ENCODE peak calls at places on chromosome 3, in eight cellular contexts. F, J, D, T, K, P, X and E are unnamed samples.

GRCh38 chr3:66394261-66395249 is 106.3 kb downstream of the LRIG1 start:
- DNase-seq in P (no peak), F (peak), T (no peak), K (no peak), X (no peak), J (no peak), D (peak), E (no peak)

GRCh38 chr3:172659246-172660002 is 51.4 kb downstream of the NCEH1 start:
- DNase-seq in D (peak), P (no peak), J (no peak), X (no peak), F (no peak), K (no peak), T (no peak), E (no peak)

GRCh38 chr3:56923546-56924224 is 121.9 kb upstream of the ARHGEF3 start:
- DNase-seq in F (peak), X (no peak), P (no peak), T (peak), K (peak), J (peak), D (peak), E (peak)

GRCh38 chr3:94285874-94286273 is 223.0 kb downstream of the NSUN3 start:
- DNase-seq in F (peak), P (no peak), D (no peak), X (no peak), T (peak), J (no peak), K (peak), E (no peak)

GRCh38 chr3:99472385-99472784 is 166.0 kb upstream of the COL8A1 start:
- DNase-seq in P (no peak), T (no peak), J (no peak), F (no peak), K (no peak), D (no peak), X (no peak), E (no peak)

GRCh38 chr3:148054999-148055398 is 642.7 kb upstream of the AGTR1 start:
- DNase-seq in T (no peak), X (no peak), D (no peak), P (no peak), F (no peak), K (no peak), J (no peak), E (no peak)

GRCh38 chr3:159273070-159273469 is 471.2 kb downstream of the MFSD1 start:
- DNase-seq in P (no peak), K (no peak), F (no peak), J (no peak), X (no peak), T (no peak), D (no peak), E (no peak)

GRCh38 chr3:69433016-69433937 is 47.4 kb upstream of the FRMD4B start:
- DNase-seq in X (peak), T (no peak), D (peak), F (peak), P (no peak), J (no peak), K (no peak), E (no peak)

GRCh38 chr3:154184582-154184981 is 63.4 kb downstream of the ARHGEF26 start:
- DNase-seq in F (no peak), J (no peak), X (no peak), T (no peak), P (no peak), K (no peak), D (no peak), E (no peak)

GRCh38 chr3:184368804-184369183 is 7.3 kb downstream of the POLR2H start:
- DNase-seq in X (no peak), P (no peak), J (no peak), D (no peak), F (peak), K (no peak), T (no peak), E (no peak)

GRCh38 chr3:16338999-16339398 is 74.0 kb downstream of the OXNAD1 start:
- DNase-seq in F (peak), J (no peak), T (peak), P (no peak), X (no peak), K (peak), D (peak), E (no peak)

GRCh38 chr3:114770874-114771273 is 376.2 kb downstream of the ZBTB20 start:
- DNase-seq in K (no peak), D (peak), P (no peak), F (peak), J (no peak), T (peak), X (no peak), E (no peak)
- H3K27ac ChIP-seq in K (no peak), D (no peak), P (no peak), F (no peak), J (no peak), T (no peak), X (no peak), E (no peak)

GRCh38 chr3:175381685-175382084 is 522.6 kb downstream of the NAALADL2 start:
- DNase-seq in D (no peak), T (no peak), K (no peak), J (no peak), F (no peak), X (no peak), P (no peak), E (no peak)

GRCh38 chr3:175383813-175384212 is 524.7 kb downstream of the NAALADL2 start:
- DNase-seq in T (no peak), F (no peak), J (no peak), D (no peak), X (no peak), K (no peak), P (no peak), E (no peak)

GRCh38 chr3:175383366-175383765 is 524.2 kb downstream of the NAALADL2 start:
- DNase-seq in T (no peak), P (no peak), J (no peak), K (no peak), F (peak), X (no peak), D (no peak), E (no peak)

GRCh38 chr3:175374705-175375104 is 515.6 kb downstream of the NAALADL2 start:
- DNase-seq in X (no peak), D (no peak), T (no peak), J (no peak), K (no peak), F (no peak), P (no peak), E (no peak)

GRCh38 chr3:175378348-175378747 is 519.2 kb downstream of the NAALADL2 start:
- DNase-seq in K (no peak), D (no peak), X (peak), F (no peak), J (no peak), P (no peak), T (no peak), E (no peak)
- H3K27ac ChIP-seq in K (no peak), D (no peak), X (peak), F (no peak), J (no peak), P (no peak), T (no peak), E (no peak)

DNA sequence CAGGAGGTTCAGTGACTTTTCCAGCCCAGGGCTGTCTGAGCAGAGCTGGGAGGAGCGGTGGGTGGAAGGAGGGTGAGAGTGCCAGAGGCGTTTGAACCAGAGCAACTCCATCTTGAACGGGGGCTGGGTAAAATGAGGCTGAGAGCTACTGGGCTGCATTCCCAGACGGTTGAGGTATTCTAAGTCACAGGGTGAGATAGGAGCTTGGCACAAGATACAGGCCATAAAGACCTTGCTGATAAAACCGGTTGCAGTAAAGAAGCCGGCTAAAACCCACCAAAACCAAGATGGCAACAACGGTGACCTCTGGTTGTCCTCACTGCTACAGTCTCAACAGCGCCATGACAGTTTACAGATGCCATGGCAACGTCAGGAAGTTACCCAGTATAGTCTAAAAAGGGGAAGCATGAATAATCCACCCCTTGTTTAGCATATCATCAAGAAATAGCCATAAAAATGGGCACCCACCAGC is 60.2 kb downstream of the ABTB1 start:
- DNase-seq in F (no peak), D (no peak), J (peak), T (no peak), P (no peak), K (no peak), X (no peak), E (no peak)
- H3K27ac ChIP-seq in F (no peak), D (no peak), J (peak), T (no peak), P (no peak), K (no peak), X (no peak), E (no peak)

GRCh38 chr3:149812606-149813366 is at the start of gene RNF13:
- DNase-seq in P (peak), K (peak), F (peak), T (peak), D (peak), X (peak), J (peak), E (peak)
- H3K27ac ChIP-seq in P (peak), K (peak), F (peak), T (peak), D (peak), X (peak), J (peak), E (peak)

GRCh38 chr3:52248165-52248541 is 2.6 kb downstream of the PPM1M start:
- DNase-seq in K (no peak), P (no peak), D (no peak), T (no peak), J (no peak), F (no peak), X (no peak), E (no peak)

GRCh38 chr3:52247455-52248164 is 2.1 kb downstream of the PPM1M start:
- DNase-seq in K (no peak), T (no peak), F (no peak), D (no peak), J (no peak), P (no peak), X (no peak), E (no peak)

GRCh38 chr3:52246264-52246620 is 683 bp downstream of the PPM1M start:
- DNase-seq in J (no peak), D (no peak), F (no peak), K (no peak), P (no peak), X (no peak), T (no peak), E (no peak)

GRCh38 chr3:52245322-52246263 is at the start of gene PPM1M:
- DNase-seq in K (peak), X (peak), J (no peak), F (peak), P (peak), D (peak), T (peak), E (peak)

DNA sequence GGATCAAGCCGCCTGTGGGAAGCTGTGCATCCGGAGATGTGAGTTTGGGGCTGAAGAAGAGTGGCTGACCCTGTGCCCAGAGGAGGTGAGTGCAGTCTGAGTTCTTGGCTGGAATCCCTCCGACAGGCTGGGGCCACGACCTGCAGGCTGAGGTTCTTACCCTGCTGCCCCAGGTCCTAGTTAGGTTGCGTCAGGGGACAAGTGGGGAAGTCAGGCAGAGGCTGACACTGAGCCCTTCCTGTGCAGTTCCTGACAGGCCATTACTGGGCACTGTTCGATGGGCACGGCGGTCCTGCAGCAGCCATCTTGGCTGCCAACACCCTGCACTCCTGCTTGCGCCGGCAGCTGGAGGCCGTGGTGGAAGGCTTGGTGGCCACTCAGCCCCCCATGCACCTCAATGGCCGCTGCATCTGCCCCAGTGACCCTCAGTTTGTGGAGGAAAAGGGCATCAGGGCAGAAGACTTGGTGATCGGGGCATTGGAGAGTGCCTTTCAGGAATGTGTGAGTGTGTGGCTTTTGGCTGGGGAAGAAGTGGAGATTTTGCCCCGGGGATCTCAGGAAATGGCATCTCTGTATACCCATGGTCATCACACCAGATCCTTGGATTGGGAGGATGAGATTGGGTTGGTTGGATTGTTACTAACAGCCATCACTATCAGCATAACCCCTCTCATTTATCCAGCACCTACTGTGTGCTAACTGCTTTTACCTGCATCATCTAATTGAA is 1.3 kb downstream of the PPM1M start:
- DNase-seq in K (no peak), J (no peak), D (no peak), T (no peak), P (no peak), X (no peak), F (no peak), E (no peak)
- H3K27ac ChIP-seq in K (peak), J (no peak), D (no peak), T (no peak), P (no peak), X (no peak), F (no peak), E (peak)

GRCh38 chr3:139674585-139675260 is 3.0 kb downstream of the NMNAT3 start:
- DNase-seq in F (no peak), K (no peak), X (no peak), J (no peak), D (no peak), T (peak), P (no peak), E (no peak)

GRCh38 chr3:139677341-139678155 is at the start of gene NMNAT3:
- DNase-seq in K (peak), D (peak), T (peak), J (peak), P (peak), F (peak), X (peak), E (peak)

GRCh38 chr3:139679218-139679617 is 1.4 kb upstream of the NMNAT3 start:
- DNase-seq in J (no peak), X (no peak), F (no peak), K (no peak), T (no peak), D (no peak), P (no peak), E (no peak)

GRCh38 chr3:139675327-139675726 is 2.4 kb downstream of the NMNAT3 start:
- DNase-seq in T (no peak), D (no peak), P (no peak), K (no peak), X (no peak), J (no peak), F (no peak), E (no peak)

DNA sequence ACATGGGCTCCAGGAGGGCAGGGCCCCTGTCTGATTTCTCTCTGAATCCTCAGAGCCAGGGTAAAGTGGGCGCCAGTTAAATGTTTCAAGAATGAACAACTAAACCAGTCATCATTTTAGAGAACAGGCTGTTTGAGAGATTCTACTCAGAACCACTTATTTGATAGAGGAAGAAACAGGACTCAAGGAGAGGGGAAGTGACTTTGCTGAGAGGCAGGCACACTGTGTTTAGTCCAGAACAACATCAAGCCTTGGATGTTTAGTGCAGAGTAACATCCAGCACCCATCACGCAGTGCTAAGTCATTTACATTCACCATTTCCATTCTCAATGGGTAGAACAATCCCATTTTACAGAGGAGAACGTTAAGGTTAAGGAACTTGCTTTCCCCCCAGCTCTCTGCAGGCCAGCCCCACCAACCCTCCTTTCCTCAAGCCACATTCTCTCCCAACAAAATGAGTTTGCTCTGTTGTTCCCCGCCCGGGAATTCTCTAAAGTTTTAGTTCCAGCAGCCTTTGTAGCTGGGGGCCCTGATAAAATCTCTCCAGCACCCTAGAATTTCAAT is 1.1 kb downstream of the NMNAT3 start:
- DNase-seq in J (no peak), F (no peak), K (no peak), P (no peak), D (no peak), X (no peak), T (no peak), E (no peak)
- H3K27ac ChIP-seq in J (no peak), F (no peak), K (no peak), P (no peak), D (no peak), X (peak), T (no peak), E (no peak)

DNA sequence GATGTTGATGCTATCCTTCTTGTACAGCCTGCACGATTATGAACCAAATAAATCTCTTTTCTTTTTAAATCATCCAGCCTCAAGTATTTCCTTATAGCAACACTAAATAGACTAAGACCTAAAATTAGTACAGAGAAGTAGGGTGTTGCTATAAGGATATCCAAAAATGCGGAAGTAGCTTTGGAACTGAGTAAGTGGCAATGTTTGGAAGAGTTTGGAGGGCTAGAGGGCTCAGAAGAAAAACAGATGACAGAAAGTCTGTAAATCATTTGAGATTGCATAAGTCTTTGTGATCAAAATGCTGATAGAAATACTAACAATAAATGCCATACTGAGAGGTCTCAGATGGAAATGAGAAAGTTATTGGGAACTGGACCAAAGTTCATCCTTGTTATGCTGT is 894.9 kb downstream of the DIPK2A start:
- DNase-seq in P (no peak), K (no peak), D (peak), T (no peak), X (no peak), F (no peak), J (no peak), E (no peak)
- H3K27ac ChIP-seq in P (no peak), K (no peak), D (no peak), T (no peak), X (no peak), F (no peak), J (no peak), E (no peak)

GRCh38 chr3:63960048-63960711 is 48.0 kb upstream of the SCAANT1 start:
- DNase-seq in J (no peak), D (peak), P (no peak), T (peak), X (no peak), K (peak), F (peak), E (no peak)
- H3K27ac ChIP-seq in J (no peak), D (peak), P (peak), T (peak), X (no peak), K (peak), F (no peak), E (no peak)

DNA sequence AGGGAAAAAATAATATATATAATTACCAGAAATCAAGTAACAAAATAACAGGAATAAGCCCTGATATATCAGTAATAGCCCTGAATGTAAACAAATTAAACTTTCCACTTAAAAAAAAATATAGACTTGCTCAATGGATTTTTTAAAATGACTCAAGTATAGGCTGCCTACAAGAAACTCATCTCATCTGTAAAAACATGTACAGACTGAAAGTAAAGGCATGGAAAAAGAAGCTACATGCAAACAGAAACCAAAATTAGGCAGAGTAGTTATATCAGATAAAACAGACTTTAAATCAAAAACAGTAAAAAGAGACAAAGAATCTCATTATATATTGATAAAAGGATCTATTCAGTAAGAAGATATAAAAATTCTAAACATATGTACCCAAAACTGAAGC is 82.4 kb upstream of the STT3B start:
- DNase-seq in D (no peak), X (no peak), J (no peak), F (no peak), K (no peak), P (no peak), T (no peak), E (no peak)
- H3K27ac ChIP-seq in D (no peak), X (no peak), J (no peak), F (no peak), K (no peak), P (no peak), T (no peak), E (no peak)